ENCODE peak calls at places on chromosomes 16 and 17, in seven cellular contexts. One of them, this sample, is unnamed.

GRCh38 chr16:3651461-3652372 is 2.8 kb upstream of the DNASE1 start:
- DNase-seq in fibroblast of villous mesenchyme: no peak
- DNase-seq in mesenchymal stem cell: no peak
- DNase-seq in RWPE1: no peak
- DNase-seq in CD8-positive, alpha-beta T cell: no peak
- DNase-seq in choroid plexus epithelial cell: no peak
- DNase-seq in GDM1: no peak
- DNase-seq in this sample: no peak

GRCh38 chr17:75636381-75637142 is 3.3 kb downstream of the SMIM5 start:
- DNase-seq in fibroblast of villous mesenchyme: no peak
- DNase-seq in RWPE1: no peak
- DNase-seq in choroid plexus epithelial cell: no peak
- DNase-seq in CD8-positive, alpha-beta T cell: no peak
- DNase-seq in mesenchymal stem cell: no peak
- DNase-seq in GDM1: no peak
- DNase-seq in this sample: no peak

GRCh38 chr16:35134471-35134870 is 1675.1 kb downstream of the TP53TG3F start:
- DNase-seq in choroid plexus epithelial cell: no peak
- DNase-seq in RWPE1: peak
- DNase-seq in CD8-positive, alpha-beta T cell: no peak
- DNase-seq in mesenchymal stem cell: no peak
- DNase-seq in fibroblast of villous mesenchyme: no peak
- DNase-seq in GDM1: no peak
- DNase-seq in this sample: no peak

GRCh38 chr16:7086842-7087616 is 245.6 kb upstream of the RBFOX1 start:
- DNase-seq in RWPE1: no peak
- DNase-seq in CD8-positive, alpha-beta T cell: no peak
- DNase-seq in GDM1: no peak
- DNase-seq in fibroblast of villous mesenchyme: no peak
- DNase-seq in choroid plexus epithelial cell: no peak
- DNase-seq in mesenchymal stem cell: no peak
- DNase-seq in this sample: no peak

GRCh38 chr16:77584205-77584859 is 138.0 kb upstream of the NUDT7 start:
- DNase-seq in CD8-positive, alpha-beta T cell: peak
- DNase-seq in GDM1: no peak
- DNase-seq in fibroblast of villous mesenchyme: peak
- DNase-seq in mesenchymal stem cell: peak
- DNase-seq in choroid plexus epithelial cell: peak
- DNase-seq in RWPE1: peak
- DNase-seq in this sample: peak

GRCh38 chr16:2852003-2852730 is 5.8 kb downstream of the PRSS22 start:
- DNase-seq in choroid plexus epithelial cell: no peak
- DNase-seq in RWPE1: no peak
- DNase-seq in CD8-positive, alpha-beta T cell: no peak
- DNase-seq in fibroblast of villous mesenchyme: no peak
- DNase-seq in GDM1: no peak
- DNase-seq in mesenchymal stem cell: no peak
- DNase-seq in this sample: no peak

GRCh38 chr17:41326173-41327145 is 10.9 kb upstream of the KRTAP17-1 start:
- DNase-seq in RWPE1: no peak
- DNase-seq in GDM1: no peak
- DNase-seq in choroid plexus epithelial cell: no peak
- DNase-seq in CD8-positive, alpha-beta T cell: peak
- DNase-seq in fibroblast of villous mesenchyme: no peak
- DNase-seq in mesenchymal stem cell: no peak
- DNase-seq in this sample: peak

GRCh38 chr17:6940186-6940649 is 55.6 kb upstream of the ALOX12 start:
- DNase-seq in GDM1: no peak
- DNase-seq in CD8-positive, alpha-beta T cell: no peak
- DNase-seq in RWPE1: no peak
- DNase-seq in fibroblast of villous mesenchyme: peak
- DNase-seq in choroid plexus epithelial cell: no peak
- DNase-seq in mesenchymal stem cell: no peak
- DNase-seq in this sample: no peak

GRCh38 chr16:57899771-57900661 is 70.9 kb downstream of the CNGB1 start:
- DNase-seq in CD8-positive, alpha-beta T cell: peak
- DNase-seq in mesenchymal stem cell: peak
- DNase-seq in fibroblast of villous mesenchyme: peak
- DNase-seq in RWPE1: peak
- DNase-seq in GDM1: peak
- DNase-seq in choroid plexus epithelial cell: peak
- DNase-seq in this sample: peak

GRCh38 chr17:61007980-61008379 is 330.3 kb downstream of the BCAS3 start:
- DNase-seq in mesenchymal stem cell: peak
- DNase-seq in RWPE1: no peak
- DNase-seq in GDM1: no peak
- DNase-seq in CD8-positive, alpha-beta T cell: no peak
- DNase-seq in fibroblast of villous mesenchyme: peak
- DNase-seq in choroid plexus epithelial cell: peak
- DNase-seq in this sample: no peak

GRCh38 chr16:67392301-67393059 is 818 bp downstream of the TPPP3 start:
- DNase-seq in GDM1: no peak
- DNase-seq in fibroblast of villous mesenchyme: no peak
- DNase-seq in CD8-positive, alpha-beta T cell: no peak
- DNase-seq in mesenchymal stem cell: no peak
- DNase-seq in choroid plexus epithelial cell: no peak
- DNase-seq in RWPE1: no peak
- DNase-seq in this sample: no peak

GRCh38 chr17:43438626-43439529 is 40.1 kb downstream of the ARL4D start:
- DNase-seq in RWPE1: no peak
- DNase-seq in GDM1: no peak
- DNase-seq in choroid plexus epithelial cell: no peak
- DNase-seq in fibroblast of villous mesenchyme: no peak
- DNase-seq in mesenchymal stem cell: no peak
- DNase-seq in CD8-positive, alpha-beta T cell: no peak
- DNase-seq in this sample: no peak

This sample was measured in CD8-positive, alpha-beta memory T cell.